ENCODE peak calls at places on chromosomes 6 and 20, in five cellular contexts. A is IMR-90, Z is left ventricle myocardium inferior, H is Caco-2, I is adrenal gland. S is an unnamed sample.

GRCh38 chr20:50515471-50516106 is 5.4 kb downstream of the PTPN1 start:
- DNase-seq in H (no peak), Z (no peak), A (no peak), I (no peak), S (no peak)

GRCh38 chr20:1949711-1950110 is 44.1 kb downstream of the PDYN start:
- DNase-seq in A (no peak), H (no peak), Z (no peak), I (no peak), S (no peak)

GRCh38 chr6:106124437-106125423 is 38.6 kb downstream of the PRDM1 start:
- DNase-seq in I (no peak), Z (no peak), A (no peak), H (no peak), S (no peak)

GRCh38 chr6:146410851-146411595 is 132.6 kb upstream of the RAB32 start:
- DNase-seq in I (no peak), A (no peak), Z (no peak), H (no peak), S (no peak)

GRCh38 chr6:155850408-155850841 is 394.8 kb upstream of the NOX3 start:
- DNase-seq in H (no peak), I (no peak), A (peak; percentile 58), Z (no peak), S (peak; percentile 11)

GRCh38 chr6:40695750-40696415 is 108.7 kb upstream of the LRFN2 start:
- DNase-seq in H (no peak), I (no peak), Z (no peak), A (no peak), S (no peak)

GRCh38 chr6:124743420-124743819 is 218.8 kb upstream of the RNF217 start:
- DNase-seq in A (no peak), I (no peak), Z (no peak), H (no peak), S (no peak)

GRCh38 chr6:139235666-139236065 is 56.1 kb downstream of the TXLNB start:
- DNase-seq in I (no peak), Z (no peak), H (no peak), A (no peak), S (no peak)

GRCh38 chr20:35252037-35252461 is 25.6 kb downstream of the MMP24 start:
- DNase-seq in A (no peak), I (no peak), H (no peak), Z (no peak), S (no peak)

GRCh38 chr20:48866936-48867335 is 39.1 kb upstream of the PREX1 start:
- DNase-seq in A (no peak), H (no peak), Z (no peak), I (no peak), S (no peak)

GRCh38 chr6:40936810-40937209 is 102.2 kb downstream of the UNC5CL start:
- DNase-seq in A (peak; percentile 95), Z (no peak), H (no peak), I (no peak), S (peak; percentile 76)

GRCh38 chr6:121984956-121985355 is 414.5 kb upstream of the HSF2 start:
- DNase-seq in I (no peak), Z (no peak), H (no peak), A (no peak), S (no peak)

GRCh38 chr20:47389867-47390347 is 33.4 kb upstream of the ZMYND8 start:
- DNase-seq in A (peak; percentile 53), I (no peak), Z (no peak), H (no peak), S (peak; percentile 84)

GRCh38 chr6:110517601-110518280 is 41.3 kb upstream of the SLC22A16 start:
- DNase-seq in A (no peak), Z (no peak), H (no peak), I (no peak), S (no peak)

GRCh38 chr6:161226005-161226964 is 47.6 kb downstream of the AGPAT4 start:
- DNase-seq in A (no peak), Z (no peak), H (no peak), I (no peak), S (no peak)

GRCh38 chr6:37535701-37536461 is 36.2 kb upstream of the CCDC167 start:
- DNase-seq in A (no peak), H (no peak), Z (no peak), I (no peak), S (no peak)

GRCh38 chr20:4151991-4152695 is 136.8 kb upstream of the RNF24 start:
- DNase-seq in I (no peak), H (no peak), Z (no peak), A (peak; percentile 78), S (peak; percentile 25)

GRCh38 chr6:168647271-168647670 is 206.3 kb downstream of the SMOC2 start:
- DNase-seq in A (no peak), Z (no peak), H (no peak), I (no peak), S (no peak)

GRCh38 chr20:58700823-58701222 is 8.2 kb downstream of the NPEPL1 start:
- DNase-seq in H (no peak), A (no peak), I (no peak), Z (peak; percentile 12), S (no peak)

GRCh38 chr20:16571333-16571732 is 1.9 kb downstream of the KIF16B start:
- DNase-seq in A (no peak), H (no peak), Z (no peak), I (no peak), S (no peak)

GRCh38 chr6:154868143-154868594 is 126.9 kb upstream of the TIAM2 start:
- DNase-seq in H (peak; percentile 46), A (peak; percentile 76), I (no peak), Z (no peak), S (peak; percentile 48)

GRCh38 chr20:36465109-36466080 is 75.9 kb upstream of the MYL9 start:
- DNase-seq in I (no peak), Z (peak; percentile 43), H (no peak), A (peak; percentile 88), S (peak; percentile 86)

GRCh38 chr6:88211446-88211845 is 45.3 kb upstream of the CNR1 start:
- DNase-seq in I (no peak), H (no peak), A (no peak), Z (no peak), S (no peak)

GRCh38 chr6:125957845-125958244 is 1.3 kb downstream of the HINT3 start:
- DNase-seq in I (no peak), H (peak; percentile 52), Z (no peak), A (peak; percentile 65), S (no peak)

GRCh38 chr6:150418825-150419594 is 50.2 kb downstream of the IYD start:
- DNase-seq in A (peak; percentile 36), Z (peak; percentile 71), H (peak; percentile 79), I (peak; percentile 46), S (peak; percentile 53)

GRCh38 chr6:10736721-10737120 is 10.9 kb upstream of the TMEM14B start:
- DNase-seq in A (no peak), I (no peak), H (no peak), Z (no peak), S (no peak)

GRCh38 chr6:43150051-43150751 is 20.9 kb upstream of the SRF start:
- DNase-seq in H (no peak), I (no peak), Z (no peak), A (peak; percentile 16), S (no peak)

GRCh38 chr20:21433329-21433890 is 36.1 kb upstream of the NKX2-4 start:
- DNase-seq in I (no peak), Z (no peak), A (peak; percentile 31), H (no peak), S (peak; percentile 76)

GRCh38 chr6:85273870-85274269 is 176.0 kb upstream of the NT5E start:
- DNase-seq in Z (no peak), H (no peak), I (no peak), A (peak; percentile 1), S (peak; percentile 44)

GRCh38 chr6:37987008-37987407 is 167.5 kb downstream of the ZFAND3 start:
- DNase-seq in Z (no peak), I (no peak), H (no peak), A (peak; percentile 60), S (peak; percentile 70)

GRCh38 chr20:62409935-62410741 is 3.1 kb upstream of the CABLES2 start:
- DNase-seq in A (no peak), H (peak; percentile 62), Z (peak; percentile 43), I (peak; percentile 87), S (no peak)

GRCh38 chr6:71080793-71081192 is 123.9 kb upstream of the B3GAT2 start:
- DNase-seq in A (peak; percentile 63), Z (no peak), H (no peak), I (no peak), S (peak; percentile 83)

GRCh38 chr20:24958506-24959385 is 9.7 kb downstream of the CST7 start:
- DNase-seq in I (no peak), A (no peak), Z (no peak), H (no peak), S (no peak)
- H3K4me3 ChIP-seq in I (no peak overlapping the region), A (no peak overlapping the region), Z (no peak overlapping the region), H (no peak overlapping the region), S (no peak overlapping the region)

GRCh38 chr20:54134445-54135220 is 39.2 kb downstream of the CYP24A1 start:
- DNase-seq in I (no peak), H (no peak), A (peak; percentile 82), Z (no peak), S (peak; percentile 90)

GRCh38 chr20:54131675-54132611 is 41.8 kb downstream of the CYP24A1 start:
- DNase-seq in A (no peak), I (no peak), H (no peak), Z (no peak), S (no peak)

GRCh38 chr20:54129350-54129749 is 44.4 kb downstream of the CYP24A1 start:
- DNase-seq in A (no peak), I (no peak), H (no peak), Z (no peak), S (no peak)

GRCh38 chr20:54133434-54134427 is 40.1 kb downstream of the CYP24A1 start:
- DNase-seq in H (peak; percentile 61), A (peak; percentile 44), Z (no peak), I (no peak), S (no peak)

DNA sequence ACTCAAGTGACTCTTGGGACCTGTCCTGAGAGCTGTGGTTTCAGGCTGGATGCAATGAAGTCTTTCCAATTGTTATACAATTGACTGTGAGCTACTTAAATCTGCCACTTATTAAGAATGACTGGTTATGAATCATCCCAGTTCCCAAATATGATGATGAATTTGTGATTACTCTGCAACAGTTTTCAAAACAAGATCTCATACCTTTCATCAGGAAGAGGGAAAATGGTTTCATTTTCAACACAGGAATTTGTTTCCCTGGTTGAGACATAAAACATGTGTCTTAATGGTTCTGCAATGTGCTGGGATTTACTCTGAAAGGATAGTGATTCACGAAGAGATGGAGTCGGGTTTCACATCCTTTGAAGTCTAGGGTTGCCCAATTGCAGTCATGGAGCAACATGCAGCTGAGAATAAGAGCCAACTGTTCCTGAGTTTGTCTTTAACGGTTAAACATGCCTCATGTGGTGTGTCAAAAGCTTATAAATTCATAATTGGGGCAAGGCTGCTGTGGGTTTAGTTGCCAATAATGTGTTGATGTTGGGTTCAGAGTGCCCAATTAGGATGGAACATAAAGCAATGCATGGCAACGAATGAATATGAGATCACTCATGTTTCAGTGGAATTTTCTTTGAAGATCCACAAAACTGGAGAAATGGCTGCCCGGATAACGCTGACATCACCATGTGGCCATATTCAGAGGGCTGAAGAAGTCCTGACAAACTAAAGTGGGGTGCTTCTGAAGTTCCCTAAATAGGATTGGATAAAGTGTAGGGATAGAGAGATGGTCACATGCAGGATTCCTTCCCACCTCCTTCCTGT is 41.0 kb downstream of the CYP24A1 start:
- DNase-seq in Z (no peak), A (peak; percentile 98), I (no peak), H (peak; percentile 81), S (peak; percentile 96)
- H3K4me3 ChIP-seq in Z (no peak overlapping the region), A (peak overlapping the region; percentile 9), I (no peak overlapping the region), H (no peak overlapping the region), S (no peak overlapping the region)

GRCh38 chr20:32855387-32855786 is 3.3 kb upstream of the EFCAB8 start:
- DNase-seq in A (no peak), H (no peak), Z (no peak), I (no peak), S (no peak)
- H3K4me3 ChIP-seq in A (no peak overlapping the region), H (no peak overlapping the region), Z (no peak overlapping the region), I (no peak overlapping the region), S (no peak overlapping the region)

GRCh38 chr20:18541741-18542140 is 25.5 kb upstream of the SMIM26 start:
- DNase-seq in H (no peak), I (no peak), Z (no peak), A (no peak), S (no peak)
- H3K4me3 ChIP-seq in H (no peak overlapping the region), I (no peak overlapping the region), Z (no peak overlapping the region), A (no peak overlapping the region), S (no peak overlapping the region)